ENCODE peak calls at places on chromosome 17, in seven cellular contexts. F, V, T, G, H, P and I are unnamed samples.

GRCh38 chr17:7147772-7148171 is 31.4 kb downstream of the ASGR1 start:
- DNase-seq in P (no peak), H (no peak), V (no peak), F (no peak), G (no peak), T (no peak), I (no peak)

GRCh38 chr17:4247361-4247980 is 16.3 kb downstream of the ANKFY1 start:
- DNase-seq in G (peak), V (no peak), T (no peak), P (no peak), F (peak), H (no peak), I (no peak)

GRCh38 chr17:28467456-28468025 is 5.9 kb upstream of the SLC13A2 start:
- DNase-seq in T (peak), V (peak), P (no peak), F (no peak), G (no peak), H (no peak), I (peak)

GRCh38 chr17:75855310-75856061 is at the start of gene WBP2:
- DNase-seq in T (peak), F (peak), V (peak), H (peak), G (peak), P (peak), I (peak)

GRCh38 chr17:21370430-21370829 is 5.7 kb upstream of the KCNJ12 start:
- DNase-seq in H (no peak), G (no peak), P (no peak), T (no peak), V (no peak), F (no peak), I (no peak)

GRCh38 chr17:2393954-2394749 is 6.7 kb downstream of the MNT start:
- DNase-seq in V (no peak), H (no peak), P (no peak), G (no peak), T (no peak), F (peak), I (no peak)

GRCh38 chr17:30950669-30951399 is 20.0 kb upstream of the RNF135 start:
- DNase-seq in G (no peak), P (no peak), V (peak), H (no peak), F (peak), T (peak), I (peak)

GRCh38 chr17:50863221-50863843 is 2.8 kb downstream of the TOB1 start:
- DNase-seq in T (peak), H (no peak), P (no peak), F (peak), V (peak), G (no peak), I (peak)

GRCh38 chr17:78781339-78782304 is at the start of gene CYTH1:
- DNase-seq in H (no peak), G (no peak), P (no peak), F (peak), V (peak), T (peak), I (peak)

GRCh38 chr17:80730739-80731138 is 186.1 kb downstream of the RPTOR start:
- DNase-seq in P (no peak), G (no peak), T (no peak), F (no peak), V (no peak), H (no peak), I (no peak)
- H3K4me3 ChIP-seq in P (no peak), G (no peak), T (no peak), F (no peak), V (no peak), H (no peak), I (no peak)

GRCh38 chr17:38464723-38465419 is 36.6 kb downstream of the ARHGAP23 start:
- DNase-seq in P (no peak), F (peak), V (peak), T (peak), G (no peak), H (peak), I (peak)
- H3K4me3 ChIP-seq in P (no peak), F (peak), V (peak), T (peak), G (no peak), H (peak), I (peak)

GRCh38 chr17:43563262-43564079 is 17.3 kb upstream of the ETV4 start:
- DNase-seq in P (no peak), V (no peak), G (no peak), H (no peak), T (no peak), F (no peak), I (no peak)
- H3K4me3 ChIP-seq in P (no peak), V (no peak), G (no peak), H (no peak), T (no peak), F (no peak), I (no peak)

GRCh38 chr17:5583426-5584382 is 605 bp downstream of the NLRP1 start:
- DNase-seq in G (no peak), V (no peak), P (no peak), H (no peak), T (peak), F (no peak), I (no peak)
- H3K4me3 ChIP-seq in G (no peak), V (peak), P (peak), H (peak), T (peak), F (peak), I (peak)

GRCh38 chr17:82797061-82797460 is 42.8 kb downstream of the ZNF750 start:
- DNase-seq in G (no peak), P (no peak), H (no peak), T (no peak), F (no peak), V (no peak), I (no peak)
- H3K4me3 ChIP-seq in G (no peak), P (no peak), H (no peak), T (no peak), F (no peak), V (no peak), I (no peak)

GRCh38 chr17:69134112-69134511 is 7.6 kb downstream of the ABCA6 start:
- DNase-seq in T (no peak), F (no peak), G (peak), V (no peak), P (no peak), H (no peak), I (no peak)
- H3K4me3 ChIP-seq in T (no peak), F (no peak), G (no peak), V (no peak), P (no peak), H (no peak), I (no peak)